ENCODE peak calls at places on chromosomes 11 and 22, in seven cellular contexts. L is CD8-positive, alpha-beta T cell; Y is thoracic aorta; T is endothelial cell of umbilical vein; J is left ventricle myocardium inferior; C is GM23338; V is pancreas. P is an unnamed sample.

GRCh38 chr22:20486229-20486628 is 9.4 kb downstream of the KLHL22 start:
- DNase-seq in L (no peak), Y (no peak), T (no peak), J (no peak), C (no peak), V (no peak), P (no peak)

GRCh38 chr11:8357891-8358566 is 94.4 kb upstream of the LMO1 start:
- DNase-seq in L (no peak), Y (no peak), T (no peak), J (no peak), C (peak), V (no peak), P (no peak)

GRCh38 chr11:11987503-11988022 is 20.9 kb downstream of the DKK3 start:
- DNase-seq in L (no peak), Y (no peak), T (peak), J (no peak), C (peak), V (no peak), P (no peak)

GRCh38 chr11:12693485-12694181 is 19.4 kb downstream of the TEAD1 start:
- DNase-seq in L (no peak), Y (peak), T (peak), J (peak), C (no peak), V (peak), P (peak)

GRCh38 chr11:125886997-125887372 is 483 bp upstream of the HYLS1 start:
- DNase-seq in L (no peak), Y (no peak), T (no peak), J (peak), C (peak), V (no peak), P (peak)

GRCh38 chr22:41146573-41146972 is 54.2 kb downstream of the EP300 start:
- DNase-seq in L (no peak), Y (no peak), T (no peak), J (no peak), C (no peak), V (no peak), P (no peak)

GRCh38 chr11:112366777-112367176 is 106.1 kb upstream of the PLET1 start:
- DNase-seq in L (no peak), Y (no peak), T (no peak), J (no peak), C (no peak), V (no peak), P (no peak)

GRCh38 chr22:29309332-29310064 is 3.0 kb downstream of the GAS2L1 start:
- DNase-seq in L (no peak), Y (no peak), T (peak), J (peak), C (no peak), V (peak), P (peak)

GRCh38 chr11:61828629-61829407 is 718 bp downstream of the FADS2 start:
- DNase-seq in L (no peak), Y (no peak), T (peak), J (peak), C (peak), V (peak), P (peak)

GRCh38 chr11:14653090-14653489 is 9.5 kb downstream of the PDE3B start:
- DNase-seq in L (no peak), Y (no peak), T (no peak), J (no peak), C (no peak), V (no peak), P (no peak)
- H3K4me3 ChIP-seq in L (no peak), Y (no peak), T (no peak), J (no peak), C (no peak), V (no peak), P (no peak)

GRCh38 chr11:94787798-94788197 is 19.6 kb downstream of the AMOTL1 start:
- DNase-seq in L (no peak), Y (no peak), T (no peak), J (no peak), C (no peak), V (peak), P (no peak)
- H3K27ac ChIP-seq in L (no peak), Y (no peak), T (no peak), J (no peak), C (no peak), V (no peak), P (no peak)

DNA sequence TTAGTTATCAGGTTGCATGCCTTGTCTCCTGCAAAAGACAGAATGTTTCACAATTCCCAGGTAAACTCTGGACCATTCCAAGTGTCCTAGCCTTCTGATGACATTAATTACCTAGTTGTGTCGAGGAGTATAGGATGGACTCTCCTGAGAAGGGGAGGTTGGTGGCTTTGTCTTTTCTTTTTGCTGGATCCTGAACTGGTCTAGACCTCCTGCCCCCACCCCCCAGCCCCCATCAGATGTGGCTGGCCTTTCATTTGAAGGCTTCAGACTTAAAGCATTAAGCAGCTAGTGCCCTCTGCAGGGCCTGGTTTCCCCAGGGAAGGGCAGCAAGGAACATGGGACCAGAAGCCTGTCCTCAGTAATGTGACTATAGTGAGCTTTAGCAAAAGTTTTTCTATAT is 9.7 kb downstream of the MCAM start:
- DNase-seq in L (no peak), Y (no peak), T (peak), J (no peak), C (peak), V (no peak), P (no peak)
- TF ChIP-seq CTCF in L (no peak), Y (no peak), T (peak), J (peak), C (no peak), V (no peak), P (peak)

DNA sequence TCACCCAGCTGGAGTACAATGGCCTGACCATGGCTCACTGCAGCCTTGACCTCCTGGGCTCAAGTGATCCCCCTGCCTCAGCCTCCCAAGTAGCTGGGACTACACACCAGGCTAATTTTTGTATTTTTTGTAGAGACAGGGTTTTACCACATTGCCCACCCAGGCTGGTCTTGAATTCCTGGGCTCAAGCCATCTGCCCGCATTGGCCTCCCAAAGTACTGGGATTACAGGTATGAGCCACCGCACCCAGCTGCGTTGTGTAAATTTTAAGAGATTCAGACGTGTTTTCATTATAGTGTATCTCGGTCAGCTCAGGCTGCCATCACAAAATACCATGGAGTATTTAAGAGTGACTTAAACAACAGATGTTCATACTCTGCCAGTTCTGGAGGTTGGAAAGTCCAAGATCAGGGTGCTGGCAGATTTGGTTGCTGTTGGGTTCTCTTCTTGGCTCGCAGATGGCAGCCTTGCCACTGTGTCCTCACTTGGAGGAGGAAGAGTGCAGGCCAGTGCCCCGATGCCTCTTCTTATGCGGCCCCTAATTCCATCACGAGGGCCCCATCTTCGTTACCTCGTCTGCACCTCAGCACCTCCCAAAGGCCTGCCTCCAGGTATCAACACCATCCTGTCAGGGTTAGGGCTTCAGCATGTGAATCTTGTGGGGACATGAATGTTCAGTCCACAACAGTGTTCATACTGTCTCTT is 32.6 kb upstream of the PARVB start:
- DNase-seq in L (no peak), Y (no peak), T (no peak), J (no peak), C (no peak), V (no peak), P (no peak)
- H3K4me3 ChIP-seq in L (no peak), Y (no peak), T (no peak), J (no peak), C (no peak), V (no peak), P (no peak)

P was measured in heart left ventricle.